ENCODE peak calls at places on chromosomes 2 and 18, in four cellular contexts. One of them, this sample, is unnamed.

GRCh38 chr2:222451270-222451674 is 26.9 kb downstream of the SGPP2 start:
- DNase-seq in brain microvascular endothelial cell: no peak
- DNase-seq in tibial artery: no peak
- DNase-seq in HL-60: no peak
- DNase-seq in this sample: peak

GRCh38 chr18:24878289-24878688 is 417.9 kb downstream of the HRH4 start:
- DNase-seq in HL-60: no peak
- DNase-seq in tibial artery: no peak
- DNase-seq in brain microvascular endothelial cell: peak
- DNase-seq in this sample: peak

GRCh38 chr18:11497585-11497984 is 111.8 kb upstream of the SLC35G4 start:
- DNase-seq in brain microvascular endothelial cell: peak
- DNase-seq in tibial artery: peak
- DNase-seq in HL-60: no peak
- DNase-seq in this sample: no peak

GRCh38 chr18:13397504-13398163 is 179.1 kb downstream of the LDLRAD4 start:
- DNase-seq in tibial artery: no peak
- DNase-seq in HL-60: no peak
- DNase-seq in brain microvascular endothelial cell: no peak
- DNase-seq in this sample: no peak

GRCh38 chr2:24837996-24838513 is 44.8 kb downstream of the CENPO start:
- DNase-seq in HL-60: no peak
- DNase-seq in brain microvascular endothelial cell: no peak
- DNase-seq in tibial artery: no peak
- DNase-seq in this sample: no peak

GRCh38 chr18:78151948-78152725 is 827.5 kb upstream of the SALL3 start:
- DNase-seq in tibial artery: no peak
- DNase-seq in HL-60: no peak
- DNase-seq in brain microvascular endothelial cell: no peak
- DNase-seq in this sample: no peak

GRCh38 chr2:61288070-61288841 is 126.3 kb downstream of the C2orf74 start:
- DNase-seq in brain microvascular endothelial cell: no peak
- DNase-seq in tibial artery: no peak
- DNase-seq in HL-60: peak
- DNase-seq in this sample: no peak

GRCh38 chr2:241598061-241598460 is 38.9 kb downstream of the THAP4 start:
- DNase-seq in HL-60: no peak
- DNase-seq in brain microvascular endothelial cell: no peak
- DNase-seq in tibial artery: no peak
- DNase-seq in this sample: no peak

GRCh38 chr18:10374615-10375295 is 79.7 kb upstream of the APCDD1 start:
- DNase-seq in HL-60: no peak
- DNase-seq in brain microvascular endothelial cell: no peak
- DNase-seq in tibial artery: no peak
- DNase-seq in this sample: no peak

GRCh38 chr2:29042581-29043075 is 31.7 kb downstream of the PCARE start:
- DNase-seq in brain microvascular endothelial cell: peak
- DNase-seq in tibial artery: no peak
- DNase-seq in HL-60: no peak
- DNase-seq in this sample: no peak

GRCh38 chr2:83696838-83697237 is 762.2 kb downstream of the SUCLG1 start:
- DNase-seq in brain microvascular endothelial cell: no peak
- DNase-seq in tibial artery: no peak
- DNase-seq in HL-60: no peak
- DNase-seq in this sample: no peak

GRCh38 chr2:75276093-75277055 is 77.1 kb upstream of the TACR1 start:
- DNase-seq in brain microvascular endothelial cell: peak
- DNase-seq in tibial artery: no peak
- DNase-seq in HL-60: no peak
- DNase-seq in this sample: no peak

GRCh38 chr18:79680100-79680879 is 687 bp downstream of the CTDP1 start:
- DNase-seq in HL-60: peak
- DNase-seq in brain microvascular endothelial cell: peak
- DNase-seq in tibial artery: no peak
- DNase-seq in this sample: no peak

GRCh38 chr18:59150236-59150635 is 10.6 kb downstream of the SEC11C start:
- DNase-seq in tibial artery: no peak
- DNase-seq in HL-60: no peak
- DNase-seq in brain microvascular endothelial cell: no peak
- DNase-seq in this sample: no peak
- TF ChIP-seq CTCF in tibial artery: no peak
- TF ChIP-seq CTCF in HL-60: no peak
- TF ChIP-seq CTCF in brain microvascular endothelial cell: no peak
- TF ChIP-seq CTCF in this sample: no peak

DNA sequence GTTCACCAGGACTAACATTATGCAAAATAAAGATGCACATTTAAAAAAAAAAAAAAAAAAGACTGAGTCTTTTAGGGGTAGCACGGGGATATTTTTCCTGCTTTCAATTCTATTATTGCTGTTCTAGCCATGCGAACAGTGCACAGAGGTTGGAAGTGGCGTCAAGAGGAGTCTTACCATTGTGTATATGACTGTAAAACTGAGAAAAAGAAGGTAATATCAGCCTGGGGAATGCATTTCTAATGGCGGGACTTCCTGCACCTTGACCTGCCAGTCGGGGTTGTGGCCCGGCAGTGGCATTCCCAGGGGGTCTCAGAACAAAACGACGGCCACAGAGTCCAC is 48.5 kb upstream of the ATP6V1B1 start:
- DNase-seq in brain microvascular endothelial cell: no peak
- DNase-seq in tibial artery: no peak
- DNase-seq in HL-60: no peak
- DNase-seq in this sample: no peak
- H3K4me3 ChIP-seq in brain microvascular endothelial cell: peak
- H3K4me3 ChIP-seq in tibial artery: peak
- H3K4me3 ChIP-seq in HL-60: no peak
- H3K4me3 ChIP-seq in this sample: peak

DNA sequence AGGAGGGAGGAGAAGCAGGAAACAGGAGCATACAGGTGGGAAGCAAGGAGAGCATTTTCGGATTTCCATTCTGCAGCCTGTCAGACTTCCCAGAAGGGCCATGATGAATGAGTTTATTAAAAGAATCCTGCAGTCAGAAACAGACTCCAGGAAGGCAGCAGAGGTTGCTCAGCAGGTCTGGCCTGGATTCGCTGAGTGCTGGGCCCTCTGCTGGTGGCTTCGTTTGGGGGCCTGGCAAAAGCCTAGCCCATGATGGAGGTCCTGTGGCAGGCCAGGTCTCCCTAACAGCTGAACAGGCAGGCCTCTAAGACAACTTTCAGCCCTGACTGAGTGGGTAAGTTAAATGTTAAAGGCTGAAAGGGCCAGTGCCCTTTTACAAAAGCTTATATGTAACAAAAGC is 108.2 kb upstream of the CAPN13 start:
- DNase-seq in HL-60: peak
- DNase-seq in tibial artery: no peak
- DNase-seq in brain microvascular endothelial cell: peak
- DNase-seq in this sample: no peak
- TF ChIP-seq CTCF in HL-60: no peak
- TF ChIP-seq CTCF in tibial artery: no peak
- TF ChIP-seq CTCF in brain microvascular endothelial cell: peak
- TF ChIP-seq CTCF in this sample: peak

DNA sequence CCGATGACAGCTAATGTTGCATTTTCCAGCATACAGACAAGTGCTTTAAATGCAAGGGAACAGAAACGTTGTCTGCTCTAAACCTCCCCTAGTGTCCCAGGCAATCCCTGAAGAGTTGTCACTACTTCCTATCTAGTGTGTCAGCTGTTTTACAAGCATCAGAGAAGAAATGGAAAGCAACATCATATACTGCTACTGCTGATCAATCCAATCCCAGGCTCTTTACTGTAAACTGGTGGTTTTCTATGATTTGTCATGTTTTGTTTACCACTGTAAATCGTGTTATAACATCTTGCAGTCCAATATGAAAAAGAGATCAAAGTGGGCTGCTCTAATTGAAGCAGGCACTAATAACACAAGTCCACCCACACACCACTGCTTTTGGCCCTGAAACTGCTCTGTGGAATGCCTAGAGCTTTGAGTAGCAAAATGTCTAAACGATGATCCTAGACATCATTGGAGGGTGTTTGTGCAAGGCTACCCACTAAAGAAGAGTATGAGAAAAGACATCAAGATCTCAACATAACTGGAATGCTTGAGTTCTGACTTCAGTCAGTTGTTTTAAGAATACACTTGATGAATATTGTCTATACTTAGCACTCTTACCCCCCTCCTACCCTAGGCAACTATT is 18.1 kb upstream of the ROCK1 start:
- DNase-seq in brain microvascular endothelial cell: peak
- DNase-seq in HL-60: no peak
- DNase-seq in tibial artery: no peak
- DNase-seq in this sample: no peak
- H3K4me3 ChIP-seq in brain microvascular endothelial cell: no peak
- H3K4me3 ChIP-seq in HL-60: no peak
- H3K4me3 ChIP-seq in tibial artery: no peak
- H3K4me3 ChIP-seq in this sample: no peak

GRCh38 chr2:113406114-113406513 is 31.4 kb upstream of the ZNG1B start:
- DNase-seq in HL-60: no peak
- DNase-seq in brain microvascular endothelial cell: no peak
- DNase-seq in tibial artery: no peak
- DNase-seq in this sample: peak

DNA sequence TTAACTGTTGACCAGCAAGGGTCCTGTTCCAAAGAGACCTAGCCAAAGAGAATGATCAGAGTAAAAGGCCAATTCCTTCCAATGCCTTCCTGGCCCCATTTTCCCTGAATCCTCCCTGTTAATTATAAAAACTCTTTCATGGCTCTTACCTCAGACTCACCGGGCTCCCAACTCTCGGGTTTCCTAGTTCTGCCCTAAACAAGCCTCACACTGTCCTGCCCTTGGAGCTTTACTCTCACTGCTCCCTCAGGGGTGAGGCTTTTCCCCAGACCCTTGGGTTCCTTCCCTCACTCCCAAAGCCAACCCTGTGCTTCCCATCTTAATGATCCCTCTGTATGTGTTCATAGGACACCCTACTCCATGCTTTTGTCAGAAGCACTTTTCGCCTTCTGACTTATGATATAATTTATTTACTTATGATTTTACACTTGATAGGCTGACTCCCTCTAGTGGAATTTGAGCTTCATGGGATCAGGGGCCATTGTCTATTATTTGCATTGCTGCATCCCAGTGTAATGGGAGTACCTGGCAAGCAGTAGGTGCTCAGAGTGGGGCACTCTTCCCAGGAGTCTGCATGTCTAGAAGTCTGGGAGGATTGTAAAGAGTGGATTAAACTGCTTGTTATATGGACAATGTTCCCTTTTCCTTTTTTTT is 29.9 kb upstream of the ZNG1B start:
- DNase-seq in HL-60: no peak
- DNase-seq in brain microvascular endothelial cell: peak
- DNase-seq in tibial artery: no peak
- DNase-seq in this sample: no peak
- TF ChIP-seq CTCF in HL-60: no peak
- TF ChIP-seq CTCF in brain microvascular endothelial cell: peak
- TF ChIP-seq CTCF in tibial artery: no peak
- TF ChIP-seq CTCF in this sample: peak